ENCODE peak calls at places on chromosomes 7 and 10, in eight cellular contexts. One of them, this sample, is unnamed.

GRCh38 chr10:42980553-42981357 is 96.1 kb upstream of the RET start:
- DNase-seq in type B pancreatic cell: peak
- DNase-seq in NCI-H1092 treated with DMSO at 0.1 percent for 48 hours: no peak
- DNase-seq in GM18507: no peak
- DNase-seq in tibial artery: no peak
- DNase-seq in CD8-positive, alpha-beta T cell: no peak
- DNase-seq in activated CD4-positive, alpha-beta T cell treated with anti-CD3 and anti-CD28 coated beads for 36 hours: no peak
- DNase-seq in mucosa of gallbladder: no peak
- DNase-seq in this sample: no peak

GRCh38 chr10:6737758-6738463 is 157.8 kb upstream of the PRKCQ start:
- DNase-seq in type B pancreatic cell: no peak
- DNase-seq in NCI-H1092 treated with DMSO at 0.1 percent for 48 hours: no peak
- DNase-seq in GM18507: no peak
- DNase-seq in tibial artery: no peak
- DNase-seq in CD8-positive, alpha-beta T cell: no peak
- DNase-seq in activated CD4-positive, alpha-beta T cell treated with anti-CD3 and anti-CD28 coated beads for 36 hours: peak
- DNase-seq in mucosa of gallbladder: no peak
- DNase-seq in this sample: no peak

GRCh38 chr10:86327954-86328705 is 38.5 kb downstream of the GRID1 start:
- DNase-seq in type B pancreatic cell: no peak
- DNase-seq in NCI-H1092 treated with DMSO at 0.1 percent for 48 hours: peak
- DNase-seq in GM18507: no peak
- DNase-seq in tibial artery: no peak
- DNase-seq in CD8-positive, alpha-beta T cell: no peak
- DNase-seq in activated CD4-positive, alpha-beta T cell treated with anti-CD3 and anti-CD28 coated beads for 36 hours: no peak
- DNase-seq in mucosa of gallbladder: no peak
- DNase-seq in this sample: no peak

GRCh38 chr7:105776986-105777910 is 99.2 kb downstream of the ATXN7L1 start:
- DNase-seq in type B pancreatic cell: no peak
- DNase-seq in NCI-H1092 treated with DMSO at 0.1 percent for 48 hours: no peak
- DNase-seq in GM18507: no peak
- DNase-seq in tibial artery: no peak
- DNase-seq in CD8-positive, alpha-beta T cell: no peak
- DNase-seq in activated CD4-positive, alpha-beta T cell treated with anti-CD3 and anti-CD28 coated beads for 36 hours: no peak
- DNase-seq in mucosa of gallbladder: no peak
- DNase-seq in this sample: no peak

GRCh38 chr10:1778570-1778969 is 41.2 kb upstream of the ADARB2 start:
- DNase-seq in type B pancreatic cell: no peak
- DNase-seq in NCI-H1092 treated with DMSO at 0.1 percent for 48 hours: no peak
- DNase-seq in GM18507: no peak
- DNase-seq in tibial artery: no peak
- DNase-seq in CD8-positive, alpha-beta T cell: no peak
- DNase-seq in activated CD4-positive, alpha-beta T cell treated with anti-CD3 and anti-CD28 coated beads for 36 hours: no peak
- DNase-seq in mucosa of gallbladder: no peak
- DNase-seq in this sample: no peak

GRCh38 chr7:17109017-17109416 is 189.4 kb upstream of the AHR start:
- DNase-seq in type B pancreatic cell: no peak
- DNase-seq in NCI-H1092 treated with DMSO at 0.1 percent for 48 hours: no peak
- DNase-seq in GM18507: no peak
- DNase-seq in tibial artery: no peak
- DNase-seq in CD8-positive, alpha-beta T cell: no peak
- DNase-seq in activated CD4-positive, alpha-beta T cell treated with anti-CD3 and anti-CD28 coated beads for 36 hours: no peak
- DNase-seq in mucosa of gallbladder: no peak
- DNase-seq in this sample: no peak

GRCh38 chr10:88172159-88172558 is 308.7 kb downstream of the PTEN start:
- DNase-seq in type B pancreatic cell: no peak
- DNase-seq in NCI-H1092 treated with DMSO at 0.1 percent for 48 hours: no peak
- DNase-seq in GM18507: no peak
- DNase-seq in tibial artery: no peak
- DNase-seq in CD8-positive, alpha-beta T cell: no peak
- DNase-seq in activated CD4-positive, alpha-beta T cell treated with anti-CD3 and anti-CD28 coated beads for 36 hours: no peak
- DNase-seq in mucosa of gallbladder: no peak
- DNase-seq in this sample: no peak

GRCh38 chr7:154675560-154675959 is 327.4 kb downstream of the PAXIP1 start:
- DNase-seq in type B pancreatic cell: no peak
- DNase-seq in NCI-H1092 treated with DMSO at 0.1 percent for 48 hours: no peak
- DNase-seq in GM18507: no peak
- DNase-seq in tibial artery: no peak
- DNase-seq in CD8-positive, alpha-beta T cell: no peak
- DNase-seq in activated CD4-positive, alpha-beta T cell treated with anti-CD3 and anti-CD28 coated beads for 36 hours: no peak
- DNase-seq in mucosa of gallbladder: no peak
- DNase-seq in this sample: no peak

GRCh38 chr7:114784177-114784576 is 137.7 kb upstream of the MDFIC start:
- DNase-seq in type B pancreatic cell: no peak
- DNase-seq in NCI-H1092 treated with DMSO at 0.1 percent for 48 hours: no peak
- DNase-seq in GM18507: no peak
- DNase-seq in tibial artery: no peak
- DNase-seq in CD8-positive, alpha-beta T cell: no peak
- DNase-seq in activated CD4-positive, alpha-beta T cell treated with anti-CD3 and anti-CD28 coated beads for 36 hours: no peak
- DNase-seq in mucosa of gallbladder: no peak
- DNase-seq in this sample: no peak

GRCh38 chr10:86868353-86868752 is 89.1 kb downstream of the MMRN2 start:
- DNase-seq in type B pancreatic cell: peak
- DNase-seq in NCI-H1092 treated with DMSO at 0.1 percent for 48 hours: no peak
- DNase-seq in GM18507: no peak
- DNase-seq in tibial artery: no peak
- DNase-seq in CD8-positive, alpha-beta T cell: no peak
- DNase-seq in activated CD4-positive, alpha-beta T cell treated with anti-CD3 and anti-CD28 coated beads for 36 hours: no peak
- DNase-seq in mucosa of gallbladder: no peak
- DNase-seq in this sample: no peak

GRCh38 chr7:64876792-64877713 is 26.0 kb upstream of the ZNF273 start:
- DNase-seq in type B pancreatic cell: peak
- DNase-seq in NCI-H1092 treated with DMSO at 0.1 percent for 48 hours: peak
- DNase-seq in GM18507: no peak
- DNase-seq in tibial artery: no peak
- DNase-seq in CD8-positive, alpha-beta T cell: peak
- DNase-seq in activated CD4-positive, alpha-beta T cell treated with anti-CD3 and anti-CD28 coated beads for 36 hours: peak
- DNase-seq in mucosa of gallbladder: peak
- DNase-seq in this sample: peak

GRCh38 chr10:129970404-129971364 is 6.6 kb upstream of the EBF3 start:
- DNase-seq in type B pancreatic cell: peak
- DNase-seq in NCI-H1092 treated with DMSO at 0.1 percent for 48 hours: no peak
- DNase-seq in GM18507: no peak
- DNase-seq in tibial artery: no peak
- DNase-seq in CD8-positive, alpha-beta T cell: no peak
- DNase-seq in activated CD4-positive, alpha-beta T cell treated with anti-CD3 and anti-CD28 coated beads for 36 hours: no peak
- DNase-seq in mucosa of gallbladder: no peak
- DNase-seq in this sample: no peak

GRCh38 chr7:121547341-121548092 is 151.4 kb upstream of the FAM3C start:
- DNase-seq in type B pancreatic cell: no peak
- DNase-seq in NCI-H1092 treated with DMSO at 0.1 percent for 48 hours: peak
- DNase-seq in GM18507: peak
- DNase-seq in tibial artery: no peak
- DNase-seq in CD8-positive, alpha-beta T cell: no peak
- DNase-seq in activated CD4-positive, alpha-beta T cell treated with anti-CD3 and anti-CD28 coated beads for 36 hours: no peak
- DNase-seq in mucosa of gallbladder: no peak
- DNase-seq in this sample: no peak

GRCh38 chr10:132554053-132554990 is 16.7 kb downstream of the INPP5A start:
- DNase-seq in type B pancreatic cell: no peak
- DNase-seq in NCI-H1092 treated with DMSO at 0.1 percent for 48 hours: no peak
- DNase-seq in GM18507: no peak
- DNase-seq in tibial artery: no peak
- DNase-seq in CD8-positive, alpha-beta T cell: peak
- DNase-seq in activated CD4-positive, alpha-beta T cell treated with anti-CD3 and anti-CD28 coated beads for 36 hours: no peak
- DNase-seq in mucosa of gallbladder: no peak
- DNase-seq in this sample: peak

GRCh38 chr7:91185771-91186170 is 78.5 kb upstream of the FZD1 start:
- DNase-seq in type B pancreatic cell: no peak
- DNase-seq in NCI-H1092 treated with DMSO at 0.1 percent for 48 hours: no peak
- DNase-seq in GM18507: no peak
- DNase-seq in tibial artery: no peak
- DNase-seq in CD8-positive, alpha-beta T cell: no peak
- DNase-seq in activated CD4-positive, alpha-beta T cell treated with anti-CD3 and anti-CD28 coated beads for 36 hours: no peak
- DNase-seq in mucosa of gallbladder: no peak
- DNase-seq in this sample: no peak

GRCh38 chr10:23381298-23381697 is 36.7 kb upstream of the C10orf67 start:
- DNase-seq in type B pancreatic cell: no peak
- DNase-seq in NCI-H1092 treated with DMSO at 0.1 percent for 48 hours: no peak
- DNase-seq in GM18507: no peak
- DNase-seq in tibial artery: no peak
- DNase-seq in CD8-positive, alpha-beta T cell: no peak
- DNase-seq in activated CD4-positive, alpha-beta T cell treated with anti-CD3 and anti-CD28 coated beads for 36 hours: no peak
- DNase-seq in mucosa of gallbladder: no peak
- DNase-seq in this sample: no peak

GRCh38 chr10:60388116-60388515 is 1.6 kb downstream of the ANK3 start:
- DNase-seq in type B pancreatic cell: no peak
- DNase-seq in NCI-H1092 treated with DMSO at 0.1 percent for 48 hours: peak
- DNase-seq in GM18507: no peak
- DNase-seq in tibial artery: no peak
- DNase-seq in CD8-positive, alpha-beta T cell: no peak
- DNase-seq in activated CD4-positive, alpha-beta T cell treated with anti-CD3 and anti-CD28 coated beads for 36 hours: no peak
- DNase-seq in mucosa of gallbladder: no peak
- DNase-seq in this sample: no peak

GRCh38 chr10:77898323-77899079 is 28.1 kb downstream of the DLG5 start:
- DNase-seq in type B pancreatic cell: no peak
- DNase-seq in NCI-H1092 treated with DMSO at 0.1 percent for 48 hours: no peak
- DNase-seq in GM18507: no peak
- DNase-seq in tibial artery: no peak
- DNase-seq in CD8-positive, alpha-beta T cell: no peak
- DNase-seq in activated CD4-positive, alpha-beta T cell treated with anti-CD3 and anti-CD28 coated beads for 36 hours: no peak
- DNase-seq in mucosa of gallbladder: peak
- DNase-seq in this sample: no peak

GRCh38 chr10:5975641-5976473 is 1.5 kb downstream of the IL15RA start:
- DNase-seq in type B pancreatic cell: no peak
- DNase-seq in NCI-H1092 treated with DMSO at 0.1 percent for 48 hours: no peak
- DNase-seq in GM18507: peak
- DNase-seq in tibial artery: peak
- DNase-seq in CD8-positive, alpha-beta T cell: peak
- DNase-seq in activated CD4-positive, alpha-beta T cell treated with anti-CD3 and anti-CD28 coated beads for 36 hours: peak
- DNase-seq in mucosa of gallbladder: peak
- DNase-seq in this sample: peak

GRCh38 chr10:104089621-104090020 is 3.9 kb upstream of the COL17A1 start:
- DNase-seq in type B pancreatic cell: no peak
- DNase-seq in NCI-H1092 treated with DMSO at 0.1 percent for 48 hours: no peak
- DNase-seq in GM18507: no peak
- DNase-seq in tibial artery: no peak
- DNase-seq in CD8-positive, alpha-beta T cell: no peak
- DNase-seq in activated CD4-positive, alpha-beta T cell treated with anti-CD3 and anti-CD28 coated beads for 36 hours: no peak
- DNase-seq in mucosa of gallbladder: no peak
- DNase-seq in this sample: no peak

GRCh38 chr10:72194949-72195348 is 20.9 kb upstream of the ANAPC16 start:
- DNase-seq in type B pancreatic cell: no peak
- DNase-seq in NCI-H1092 treated with DMSO at 0.1 percent for 48 hours: no peak
- DNase-seq in GM18507: no peak
- DNase-seq in tibial artery: no peak
- DNase-seq in CD8-positive, alpha-beta T cell: no peak
- DNase-seq in activated CD4-positive, alpha-beta T cell treated with anti-CD3 and anti-CD28 coated beads for 36 hours: no peak
- DNase-seq in mucosa of gallbladder: no peak
- DNase-seq in this sample: no peak

GRCh38 chr10:81179805-81180452 is 642.2 kb downstream of the SH2D4B start:
- DNase-seq in type B pancreatic cell: no peak
- DNase-seq in NCI-H1092 treated with DMSO at 0.1 percent for 48 hours: no peak
- DNase-seq in GM18507: peak
- DNase-seq in tibial artery: no peak
- DNase-seq in CD8-positive, alpha-beta T cell: no peak
- DNase-seq in activated CD4-positive, alpha-beta T cell treated with anti-CD3 and anti-CD28 coated beads for 36 hours: peak
- DNase-seq in mucosa of gallbladder: no peak
- DNase-seq in this sample: no peak

GRCh38 chr7:95628831-95629439 is 32.6 kb upstream of the PDK4 start:
- DNase-seq in type B pancreatic cell: no peak
- DNase-seq in NCI-H1092 treated with DMSO at 0.1 percent for 48 hours: peak
- DNase-seq in GM18507: no peak
- DNase-seq in tibial artery: no peak
- DNase-seq in CD8-positive, alpha-beta T cell: no peak
- DNase-seq in activated CD4-positive, alpha-beta T cell treated with anti-CD3 and anti-CD28 coated beads for 36 hours: no peak
- DNase-seq in mucosa of gallbladder: no peak
- DNase-seq in this sample: no peak

GRCh38 chr7:25775999-25776736 is 375.8 kb upstream of the NFE2L3 start:
- DNase-seq in type B pancreatic cell: no peak
- DNase-seq in NCI-H1092 treated with DMSO at 0.1 percent for 48 hours: peak
- DNase-seq in GM18507: no peak
- DNase-seq in tibial artery: peak
- DNase-seq in CD8-positive, alpha-beta T cell: no peak
- DNase-seq in activated CD4-positive, alpha-beta T cell treated with anti-CD3 and anti-CD28 coated beads for 36 hours: no peak
- DNase-seq in mucosa of gallbladder: no peak
- DNase-seq in this sample: no peak

GRCh38 chr7:49721441-49721840 is 52.0 kb upstream of the VWC2 start:
- DNase-seq in type B pancreatic cell: no peak
- DNase-seq in NCI-H1092 treated with DMSO at 0.1 percent for 48 hours: no peak
- DNase-seq in GM18507: no peak
- DNase-seq in tibial artery: no peak
- DNase-seq in CD8-positive, alpha-beta T cell: no peak
- DNase-seq in activated CD4-positive, alpha-beta T cell treated with anti-CD3 and anti-CD28 coated beads for 36 hours: no peak
- DNase-seq in mucosa of gallbladder: no peak
- DNase-seq in this sample: no peak

GRCh38 chr10:101675115-101675514 is 19.9 kb downstream of the FBXW4 start:
- DNase-seq in type B pancreatic cell: no peak
- DNase-seq in NCI-H1092 treated with DMSO at 0.1 percent for 48 hours: no peak
- DNase-seq in GM18507: no peak
- DNase-seq in tibial artery: no peak
- DNase-seq in CD8-positive, alpha-beta T cell: no peak
- DNase-seq in activated CD4-positive, alpha-beta T cell treated with anti-CD3 and anti-CD28 coated beads for 36 hours: no peak
- DNase-seq in mucosa of gallbladder: no peak
- DNase-seq in this sample: no peak

GRCh38 chr10:129517680-129518057 is 50.6 kb downstream of the MGMT start:
- DNase-seq in type B pancreatic cell: no peak
- DNase-seq in NCI-H1092 treated with DMSO at 0.1 percent for 48 hours: no peak
- DNase-seq in GM18507: no peak
- DNase-seq in tibial artery: no peak
- DNase-seq in CD8-positive, alpha-beta T cell: no peak
- DNase-seq in activated CD4-positive, alpha-beta T cell treated with anti-CD3 and anti-CD28 coated beads for 36 hours: no peak
- DNase-seq in mucosa of gallbladder: no peak
- DNase-seq in this sample: no peak

GRCh38 chr7:96992624-96993452 is 12.5 kb upstream of the DLX6 start:
- DNase-seq in type B pancreatic cell: no peak
- DNase-seq in NCI-H1092 treated with DMSO at 0.1 percent for 48 hours: no peak
- DNase-seq in GM18507: no peak
- DNase-seq in tibial artery: no peak
- DNase-seq in CD8-positive, alpha-beta T cell: no peak
- DNase-seq in activated CD4-positive, alpha-beta T cell treated with anti-CD3 and anti-CD28 coated beads for 36 hours: no peak
- DNase-seq in mucosa of gallbladder: no peak
- DNase-seq in this sample: no peak

GRCh38 chr10:121213436-121213835 is 362.3 kb downstream of the WDR11 start:
- DNase-seq in type B pancreatic cell: no peak
- DNase-seq in NCI-H1092 treated with DMSO at 0.1 percent for 48 hours: no peak
- DNase-seq in GM18507: no peak
- DNase-seq in tibial artery: no peak
- DNase-seq in CD8-positive, alpha-beta T cell: no peak
- DNase-seq in activated CD4-positive, alpha-beta T cell treated with anti-CD3 and anti-CD28 coated beads for 36 hours: no peak
- DNase-seq in mucosa of gallbladder: no peak
- DNase-seq in this sample: no peak

GRCh38 chr10:86956841-86957448 is 470 bp downstream of the MMRN2 start:
- DNase-seq in type B pancreatic cell: no peak
- DNase-seq in NCI-H1092 treated with DMSO at 0.1 percent for 48 hours: no peak
- DNase-seq in GM18507: no peak
- DNase-seq in tibial artery: no peak
- DNase-seq in CD8-positive, alpha-beta T cell: no peak
- DNase-seq in activated CD4-positive, alpha-beta T cell treated with anti-CD3 and anti-CD28 coated beads for 36 hours: no peak
- DNase-seq in mucosa of gallbladder: no peak
- DNase-seq in this sample: no peak